ENCODE peak calls at places on chromosomes 7 and 10, in eight cellular contexts. One of them, this sample, is unnamed. For H4K20me1, the result is how much of the 10 kb centered on the place peaks cover.

GRCh38 chr10:50394832-50395231 is 143.5 kb upstream of the ASAH2 start:
- DNase-seq in HCT116: no peak
- DNase-seq in GM12878: no peak
- DNase-seq in SK-N-SH: no peak
- DNase-seq in K562: no peak
- DNase-seq in endothelial cell of umbilical vein: peak
- DNase-seq in H1: no peak
- DNase-seq in HepG2: no peak
- DNase-seq in this sample: no peak

GRCh38 chr7:55474944-55475911 is 97.1 kb downstream of the VOPP1 start:
- DNase-seq in HCT116: no peak
- DNase-seq in GM12878: no peak
- DNase-seq in SK-N-SH: no peak
- DNase-seq in K562: no peak
- DNase-seq in endothelial cell of umbilical vein: no peak
- DNase-seq in H1: no peak
- DNase-seq in HepG2: no peak
- DNase-seq in this sample: no peak

GRCh38 chr10:91880310-91880709 is 29.0 kb downstream of the FGFBP3 start:
- DNase-seq in HCT116: no peak
- DNase-seq in GM12878: no peak
- DNase-seq in SK-N-SH: no peak
- DNase-seq in K562: no peak
- DNase-seq in endothelial cell of umbilical vein: no peak
- DNase-seq in H1: no peak
- DNase-seq in HepG2: no peak
- DNase-seq in this sample: peak

GRCh38 chr10:114100848-114101741 is 57.4 kb downstream of the ADRB1 start:
- DNase-seq in HCT116: no peak
- DNase-seq in GM12878: no peak
- DNase-seq in SK-N-SH: peak
- DNase-seq in K562: no peak
- DNase-seq in endothelial cell of umbilical vein: peak
- DNase-seq in H1: peak
- DNase-seq in HepG2: no peak
- DNase-seq in this sample: peak

GRCh38 chr7:148148456-148148855 is 442.1 kb upstream of the C7orf33 start:
- DNase-seq in HCT116: no peak
- DNase-seq in GM12878: no peak
- DNase-seq in SK-N-SH: no peak
- DNase-seq in K562: no peak
- DNase-seq in endothelial cell of umbilical vein: no peak
- DNase-seq in H1: no peak
- DNase-seq in HepG2: no peak
- DNase-seq in this sample: no peak

GRCh38 chr7:7416031-7416968 is 119.4 kb downstream of the COL28A1 start:
- DNase-seq in HCT116: no peak
- DNase-seq in GM12878: no peak
- DNase-seq in SK-N-SH: no peak
- DNase-seq in K562: no peak
- DNase-seq in endothelial cell of umbilical vein: no peak
- DNase-seq in H1: no peak
- DNase-seq in HepG2: no peak
- DNase-seq in this sample: no peak

GRCh38 chr10:6678211-6678803 is 98.2 kb upstream of the PRKCQ start:
- DNase-seq in HCT116: peak
- DNase-seq in GM12878: no peak
- DNase-seq in SK-N-SH: peak
- DNase-seq in K562: peak
- DNase-seq in endothelial cell of umbilical vein: peak
- DNase-seq in H1: peak
- DNase-seq in HepG2: peak
- DNase-seq in this sample: peak

GRCh38 chr10:24873281-24873683 is 79.1 kb downstream of the PRTFDC1 start:
- DNase-seq in HCT116: no peak
- DNase-seq in GM12878: no peak
- DNase-seq in SK-N-SH: no peak
- DNase-seq in K562: peak
- DNase-seq in endothelial cell of umbilical vein: no peak
- DNase-seq in H1: no peak
- DNase-seq in HepG2: peak
- DNase-seq in this sample: no peak

GRCh38 chr7:17939111-17939669 is 1.1 kb downstream of the SNX13 start:
- DNase-seq in HCT116: no peak
- DNase-seq in GM12878: no peak
- DNase-seq in SK-N-SH: no peak
- DNase-seq in K562: no peak
- DNase-seq in endothelial cell of umbilical vein: peak
- DNase-seq in H1: no peak
- DNase-seq in HepG2: peak
- DNase-seq in this sample: no peak

GRCh38 chr7:131827421-131827820 is 271.0 kb upstream of the PODXL start:
- DNase-seq in HCT116: no peak
- DNase-seq in GM12878: no peak
- DNase-seq in SK-N-SH: no peak
- DNase-seq in K562: no peak
- DNase-seq in endothelial cell of umbilical vein: no peak
- DNase-seq in H1: no peak
- DNase-seq in HepG2: no peak
- DNase-seq in this sample: no peak

GRCh38 chr10:58647770-58648169 is 135.1 kb downstream of the BICC1 start:
- DNase-seq in HCT116: no peak
- DNase-seq in GM12878: no peak
- DNase-seq in SK-N-SH: no peak
- DNase-seq in K562: no peak
- DNase-seq in endothelial cell of umbilical vein: no peak
- DNase-seq in H1: no peak
- DNase-seq in HepG2: no peak
- DNase-seq in this sample: no peak

GRCh38 chr7:38482521-38482920 is 148.7 kb downstream of the AMPH start:
- DNase-seq in HCT116: no peak
- DNase-seq in GM12878: no peak
- DNase-seq in SK-N-SH: no peak
- DNase-seq in K562: no peak
- DNase-seq in endothelial cell of umbilical vein: no peak
- DNase-seq in H1: no peak
- DNase-seq in HepG2: no peak
- DNase-seq in this sample: no peak

GRCh38 chr7:130273081-130273699 is 6.5 kb downstream of the CPA2 start:
- DNase-seq in HCT116: no peak
- DNase-seq in GM12878: no peak
- DNase-seq in SK-N-SH: no peak
- DNase-seq in K562: peak
- DNase-seq in endothelial cell of umbilical vein: peak
- DNase-seq in H1: peak
- DNase-seq in HepG2: no peak
- DNase-seq in this sample: peak

GRCh38 chr10:113788604-113789083 is 37.2 kb downstream of the PLEKHS1 start:
- DNase-seq in HCT116: peak
- DNase-seq in GM12878: peak
- DNase-seq in SK-N-SH: no peak
- DNase-seq in K562: peak
- DNase-seq in endothelial cell of umbilical vein: peak
- DNase-seq in H1: no peak
- DNase-seq in HepG2: no peak
- DNase-seq in this sample: no peak

GRCh38 chr10:44864042-44864436 is 47.1 kb upstream of the TMEM72 start:
- DNase-seq in HCT116: no peak
- DNase-seq in GM12878: no peak
- DNase-seq in SK-N-SH: no peak
- DNase-seq in K562: no peak
- DNase-seq in endothelial cell of umbilical vein: peak
- DNase-seq in H1: peak
- DNase-seq in HepG2: no peak
- DNase-seq in this sample: peak

GRCh38 chr10:72309290-72310240 is 35.8 kb downstream of the DDIT4 start:
- DNase-seq in HCT116: no peak
- DNase-seq in GM12878: no peak
- DNase-seq in SK-N-SH: no peak
- DNase-seq in K562: no peak
- DNase-seq in endothelial cell of umbilical vein: no peak
- DNase-seq in H1: no peak
- DNase-seq in HepG2: no peak
- DNase-seq in this sample: no peak

GRCh38 chr10:132322621-132323048 is 9.4 kb upstream of the LRRC27 start:
- DNase-seq in HCT116: no peak
- DNase-seq in GM12878: no peak
- DNase-seq in SK-N-SH: no peak
- DNase-seq in K562: no peak
- DNase-seq in endothelial cell of umbilical vein: no peak
- DNase-seq in H1: no peak
- DNase-seq in HepG2: peak
- DNase-seq in this sample: peak

GRCh38 chr7:134599371-134599770 is 47.3 kb upstream of the BPGM start:
- DNase-seq in HCT116: no peak
- DNase-seq in GM12878: no peak
- DNase-seq in SK-N-SH: no peak
- DNase-seq in K562: no peak
- DNase-seq in endothelial cell of umbilical vein: no peak
- DNase-seq in H1: no peak
- DNase-seq in HepG2: no peak
- DNase-seq in this sample: peak

GRCh38 chr10:34918896-34919295 is 103.8 kb upstream of the PARD3 start:
- DNase-seq in HCT116: no peak
- DNase-seq in GM12878: no peak
- DNase-seq in SK-N-SH: no peak
- DNase-seq in K562: no peak
- DNase-seq in endothelial cell of umbilical vein: no peak
- DNase-seq in H1: no peak
- DNase-seq in HepG2: no peak
- DNase-seq in this sample: no peak

GRCh38 chr10:5534880-5535856 is 10.4 kb downstream of the CALML3 start:
- DNase-seq in HCT116: no peak
- DNase-seq in GM12878: no peak
- DNase-seq in SK-N-SH: no peak
- DNase-seq in K562: no peak
- DNase-seq in endothelial cell of umbilical vein: no peak
- DNase-seq in H1: no peak
- DNase-seq in HepG2: peak
- DNase-seq in this sample: no peak

GRCh38 chr10:91683976-91684375 is 51.1 kb upstream of the PPP1R3C start:
- DNase-seq in HCT116: no peak
- DNase-seq in GM12878: no peak
- DNase-seq in SK-N-SH: no peak
- DNase-seq in K562: no peak
- DNase-seq in endothelial cell of umbilical vein: no peak
- DNase-seq in H1: no peak
- DNase-seq in HepG2: no peak
- DNase-seq in this sample: peak

GRCh38 chr7:81600608-81601007 is 169.2 kb downstream of the HGF start:
- DNase-seq in HCT116: no peak
- DNase-seq in GM12878: no peak
- DNase-seq in SK-N-SH: no peak
- DNase-seq in K562: no peak
- DNase-seq in endothelial cell of umbilical vein: no peak
- DNase-seq in H1: no peak
- DNase-seq in HepG2: no peak
- DNase-seq in this sample: no peak

GRCh38 chr7:30684351-30684750 is 2.1 kb upstream of the CRHR2 start:
- DNase-seq in HCT116: no peak
- DNase-seq in GM12878: no peak
- DNase-seq in SK-N-SH: no peak
- DNase-seq in K562: no peak
- DNase-seq in endothelial cell of umbilical vein: no peak
- DNase-seq in H1: no peak
- DNase-seq in HepG2: no peak
- DNase-seq in this sample: peak

GRCh38 chr10:48271323-48271722 is 3.2 kb downstream of the FRMPD2 start:
- DNase-seq in HCT116: no peak
- DNase-seq in GM12878: no peak
- DNase-seq in SK-N-SH: no peak
- DNase-seq in K562: no peak
- DNase-seq in endothelial cell of umbilical vein: no peak
- DNase-seq in H1: no peak
- DNase-seq in HepG2: no peak
- DNase-seq in this sample: no peak
- H4K20me1 ChIP-seq in HCT116: under half
- H4K20me1 ChIP-seq in GM12878: under half
- H4K20me1 ChIP-seq in SK-N-SH: under half
- H4K20me1 ChIP-seq in K562: under half
- H4K20me1 ChIP-seq in endothelial cell of umbilical vein: under half
- H4K20me1 ChIP-seq in H1: under half
- H4K20me1 ChIP-seq in HepG2: under half
- H4K20me1 ChIP-seq in this sample: under half

DNA sequence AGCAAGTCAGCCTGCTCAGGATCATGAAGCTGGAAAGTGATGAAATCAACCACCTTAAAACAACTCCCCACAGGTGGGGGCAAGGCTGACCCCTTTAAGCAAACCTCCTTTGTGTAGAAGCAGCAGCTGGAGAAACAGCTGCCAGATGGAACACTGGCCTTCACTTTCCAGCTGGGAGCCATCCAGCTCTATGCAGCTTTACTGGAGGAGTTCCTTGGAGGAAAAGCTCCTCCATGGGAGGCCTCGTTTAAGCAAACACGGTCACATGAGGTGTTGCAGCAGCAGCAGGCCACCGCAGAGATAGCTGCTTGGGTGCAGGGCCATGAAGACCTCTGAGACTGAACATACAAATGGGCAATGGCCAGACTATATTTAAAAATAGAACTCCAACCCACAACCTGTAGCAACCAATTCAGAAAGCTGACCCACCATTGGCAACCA is 13.0 kb upstream of the DLG5 start:
- DNase-seq in HCT116: no peak
- DNase-seq in GM12878: no peak
- DNase-seq in SK-N-SH: no peak
- DNase-seq in K562: peak
- DNase-seq in endothelial cell of umbilical vein: no peak
- DNase-seq in H1: no peak
- DNase-seq in HepG2: no peak
- DNase-seq in this sample: no peak
- TF ChIP-seq POLR2AphosphoS5 in HCT116: no peak
- TF ChIP-seq POLR2AphosphoS5 in GM12878: no peak
- TF ChIP-seq POLR2AphosphoS5 in SK-N-SH: no peak
- TF ChIP-seq POLR2AphosphoS5 in K562: no peak
- TF ChIP-seq POLR2AphosphoS5 in endothelial cell of umbilical vein: no peak
- TF ChIP-seq POLR2AphosphoS5 in H1: no peak
- TF ChIP-seq POLR2AphosphoS5 in HepG2: no peak
- TF ChIP-seq POLR2AphosphoS5 in this sample: no peak

GRCh38 chr10:102517553-102517952 is 13.8 kb downstream of the SUFU start:
- DNase-seq in HCT116: no peak
- DNase-seq in GM12878: no peak
- DNase-seq in SK-N-SH: no peak
- DNase-seq in K562: no peak
- DNase-seq in endothelial cell of umbilical vein: no peak
- DNase-seq in H1: no peak
- DNase-seq in HepG2: no peak
- DNase-seq in this sample: no peak
- H3K4me2 ChIP-seq in HCT116: no peak
- H3K4me2 ChIP-seq in GM12878: no peak
- H3K4me2 ChIP-seq in SK-N-SH: peak
- H3K4me2 ChIP-seq in K562: no peak
- H3K4me2 ChIP-seq in endothelial cell of umbilical vein: no peak
- H3K4me2 ChIP-seq in H1: no peak
- H3K4me2 ChIP-seq in HepG2: no peak
- H3K4me2 ChIP-seq in this sample: no peak

DNA sequence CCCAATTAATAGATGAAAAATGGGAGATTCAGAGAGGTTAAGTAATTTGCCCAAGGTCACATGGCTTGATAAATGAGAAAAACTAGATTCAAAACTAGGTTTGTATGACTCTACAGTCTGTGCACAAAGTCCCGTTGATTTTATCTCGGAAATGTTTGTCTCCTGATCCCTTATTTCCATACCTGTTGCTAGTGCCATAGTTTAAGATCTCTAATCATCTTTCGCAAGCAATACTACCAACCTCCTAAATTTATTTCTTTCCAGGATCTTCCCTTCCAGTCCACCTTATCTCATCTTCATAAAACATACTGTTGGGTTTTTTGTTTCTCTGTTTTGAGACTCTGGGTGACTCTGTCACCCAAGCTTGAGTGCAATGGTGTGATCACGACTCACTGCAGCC is 2.9 kb downstream of the NT5C3A start:
- DNase-seq in HCT116: no peak
- DNase-seq in GM12878: no peak
- DNase-seq in SK-N-SH: no peak
- DNase-seq in K562: no peak
- DNase-seq in endothelial cell of umbilical vein: no peak
- DNase-seq in H1: no peak
- DNase-seq in HepG2: no peak
- DNase-seq in this sample: no peak
- H4K20me1 ChIP-seq in HCT116: under half
- H4K20me1 ChIP-seq in GM12878: under half
- H4K20me1 ChIP-seq in SK-N-SH: under half
- H4K20me1 ChIP-seq in K562: under half
- H4K20me1 ChIP-seq in endothelial cell of umbilical vein: under half
- H4K20me1 ChIP-seq in H1: under half
- H4K20me1 ChIP-seq in HepG2: under half
- H4K20me1 ChIP-seq in this sample: half or more

This sample was measured in GM23338.